ENCODE peak calls at places on chromosomes 12 and 14, in ten cellular contexts. Q is NCI-H524, R is NCI-H2081, L is GM04504, X is pulmonary artery endothelial cell, I is AG08396, O is upper lobe of right lung, Y is AG20443, W is GM13977, S is Peyer's patch. A is an unnamed sample.

GRCh38 chr12:18799561-18799960 is 61.6 kb downstream of the CAPZA3 start:
- DNase-seq in O (no peak), Q (no peak), X (no peak), Y (no peak), W (no peak), S (no peak), L (no peak), R (no peak), I (no peak), A (no peak)

GRCh38 chr14:92980866-92981265 is 57.9 kb downstream of the CHGA start:
- DNase-seq in O (no peak), X (no peak), R (no peak), I (no peak), Y (no peak), Q (no peak), S (no peak), L (no peak), W (no peak), A (no peak)

GRCh38 chr14:55117816-55118441 is 11.1 kb upstream of the LGALS3 start:
- DNase-seq in X (no peak), L (no peak), W (no peak), R (no peak), I (no peak), Q (no peak), S (no peak), O (no peak), Y (no peak), A (no peak)

GRCh38 chr14:67618617-67619063 is 1.1 kb upstream of the ARG2 start:
- DNase-seq in X (peak), I (peak), R (peak), Q (peak), S (no peak), W (peak), Y (peak), L (peak), O (no peak), A (peak)

GRCh38 chr14:68157971-68158371 is 338.4 kb downstream of the RAD51B start:
- DNase-seq in W (no peak), X (no peak), R (no peak), Y (peak), Q (no peak), S (no peak), L (peak), O (no peak), I (no peak), A (no peak)

GRCh38 chr12:42696424-42697149 is 107.0 kb upstream of the PRICKLE1 start:
- DNase-seq in Y (peak), I (no peak), X (no peak), O (no peak), L (peak), W (no peak), R (no peak), S (peak), Q (no peak), A (peak)

GRCh38 chr12:60345442-60345841 is 749.6 kb downstream of the SLC16A7 start:
- DNase-seq in R (no peak), O (no peak), X (no peak), W (no peak), I (no peak), L (no peak), Y (no peak), S (no peak), Q (no peak), A (no peak)

GRCh38 chr12:104605685-104606084 is 148.9 kb downstream of the CHST11 start:
- DNase-seq in R (no peak), I (peak), X (no peak), L (no peak), Y (peak), Q (no peak), S (no peak), O (peak), W (no peak), A (peak)

GRCh38 chr12:54294152-54294913 is 6.5 kb downstream of the NFE2 start:
- DNase-seq in W (peak), L (no peak), I (peak), R (peak), X (no peak), S (peak), O (peak), Y (peak), Q (no peak), A (peak)